ENCODE peak calls at places on chromosomes 2 and 18, in four cellular contexts. E is neuronal stem cell; M is CD8-positive, alpha-beta T cell; O is Karpas-422. R is an unnamed sample.

GRCh38 chr2:43636616-43637015 is 444 bp upstream of the PLEKHH2 start:
- DNase-seq in M (peak; percentile 25), O (no peak), E (no peak), R (peak; percentile 48)

GRCh38 chr2:37287966-37288365 is 36.7 kb downstream of the PRKD3 start:
- DNase-seq in O (peak; percentile 67), M (no peak), E (no peak), R (no peak)

GRCh38 chr2:148533685-148534084 is 110.9 kb upstream of the EPC2 start:
- DNase-seq in M (no peak), E (no peak), O (no peak), R (no peak)

GRCh38 chr2:31269087-31269486 is 35.1 kb downstream of the EHD3 start:
- DNase-seq in O (peak; percentile 74), M (no peak), E (no peak), R (no peak)

GRCh38 chr2:43764086-43764710 is 9.6 kb upstream of the DYNC2LI1 start:
- DNase-seq in M (no peak), O (no peak), E (no peak), R (no peak)

GRCh38 chr2:17635007-17635406 is 94.5 kb downstream of the VSNL1 start:
- DNase-seq in O (no peak), M (no peak), E (no peak), R (no peak)

GRCh38 chr18:5601188-5601624 is 57.4 kb upstream of the EPB41L3 start:
- DNase-seq in M (no peak), E (no peak), O (no peak), R (peak; percentile 35)

GRCh38 chr2:187547353-187547979 is 6.8 kb downstream of the TFPI start:
- DNase-seq in M (no peak), E (no peak), O (no peak), R (peak; percentile 14)

GRCh38 chr18:13500891-13501887 is 225.2 kb downstream of the FAM210A start:
- DNase-seq in M (no peak), O (no peak), E (no peak), R (no peak)

GRCh38 chr2:98348066-98348561 is 1.9 kb downstream of the CNGA3 start:
- DNase-seq in M (no peak), O (no peak), E (peak; percentile 30), R (peak; percentile 81)

GRCh38 chr2:2547451-2547850 is 216.4 kb upstream of the MYT1L start:
- DNase-seq in E (no peak), O (no peak), M (no peak), R (no peak)

GRCh38 chr18:63545094-63545493 is 2.9 kb downstream of the SERPINB12 start:
- DNase-seq in E (no peak), M (no peak), O (no peak), R (no peak)

GRCh38 chr2:69082430-69082997 is 69.5 kb downstream of the ANTXR1 start:
- DNase-seq in M (no peak), E (no peak), O (no peak), R (no peak)

GRCh38 chr2:219109468-219109867 is 48.7 kb upstream of the IHH start:
- DNase-seq in O (no peak), E (peak; percentile 45), M (peak; percentile 87), R (no peak)

GRCh38 chr2:112493858-112494648 is 12.1 kb downstream of the TTL start:
- DNase-seq in O (no peak), E (no peak), M (no peak), R (peak; percentile 70)

GRCh38 chr2:228869601-228870264 is 401.4 kb downstream of the PID1 start:
- DNase-seq in M (no peak), O (no peak), E (no peak), R (no peak)

GRCh38 chr2:43033466-43034241 is 192.8 kb downstream of the ZFP36L2 start:
- DNase-seq in M (no peak), O (no peak), E (no peak), R (no peak)

GRCh38 chr2:28009732-28010131 is 119.2 kb downstream of the BABAM2 start:
- DNase-seq in M (no peak), E (no peak), O (no peak), R (no peak)

GRCh38 chr2:143246815-143247744 is 117.9 kb downstream of the ARHGAP15 start:
- DNase-seq in M (peak; percentile 33), O (no peak), E (no peak), R (no peak)

GRCh38 chr2:64263315-64263714 is 119.1 kb upstream of the PELI1 start:
- DNase-seq in E (no peak), O (no peak), M (no peak), R (no peak)

GRCh38 chr2:21005700-21006422 is 38.0 kb downstream of the APOB start:
- DNase-seq in M (no peak), E (no peak), O (no peak), R (no peak)

GRCh38 chr18:35245719-35246317 is 5.0 kb downstream of the ZNF397 start:
- DNase-seq in M (no peak), E (no peak), O (no peak), R (no peak)

GRCh38 chr2:25251461-25252273 is 83.3 kb upstream of the POMC start:
- DNase-seq in E (peak; percentile 72), O (no peak), M (peak; percentile 52), R (peak; percentile 37)

GRCh38 chr2:101329026-101329425 is 20.5 kb upstream of the RNF149 start:
- DNase-seq in O (no peak), E (no peak), M (peak; percentile 50), R (no peak)

GRCh38 chr18:47415888-47416287 is 164.4 kb upstream of the SKOR2 start:
- DNase-seq in M (no peak), E (no peak), O (no peak), R (no peak)
- H3K4me3 ChIP-seq in M (no peak overlapping the region), E (no peak overlapping the region), O (no peak overlapping the region), R (no peak overlapping the region)

GRCh38 chr2:10594481-10594880 is 95.3 kb downstream of the NOL10 start:
- DNase-seq in M (no peak), E (no peak), O (no peak), R (no peak)
- H3K36me3 ChIP-seq in M (peaks cover 17% of the 10 kb centered on the region), E (no peaks in the 10 kb centered on the region), O (no peaks in the 10 kb centered on the region), R (peaks cover 56% of the 10 kb centered on the region)

GRCh38 chr2:239266779-239267410 is 133.9 kb downstream of the HDAC4 start:
- DNase-seq in E (no peak), O (no peak), M (no peak), R (no peak)
- H3K27ac ChIP-seq in E (no peak overlapping the region), O (no peak overlapping the region), M (peak overlapping the region; percentile 75), R (no peak overlapping the region)

GRCh38 chr2:222809582-222809981 is 51.3 kb upstream of the ACSL3 start:
- DNase-seq in O (no peak), E (no peak), M (no peak), R (no peak)

GRCh38 chr2:222806606-222807036 is 54.2 kb upstream of the ACSL3 start:
- DNase-seq in M (no peak), E (no peak), O (no peak), R (no peak)

GRCh38 chr2:222807431-222807830 is 53.4 kb upstream of the ACSL3 start:
- DNase-seq in M (no peak), O (no peak), E (no peak), R (no peak)

GRCh38 chr2:222802502-222803196 is 58.2 kb upstream of the ACSL3 start:
- DNase-seq in E (no peak), O (no peak), M (no peak), R (no peak)

DNA sequence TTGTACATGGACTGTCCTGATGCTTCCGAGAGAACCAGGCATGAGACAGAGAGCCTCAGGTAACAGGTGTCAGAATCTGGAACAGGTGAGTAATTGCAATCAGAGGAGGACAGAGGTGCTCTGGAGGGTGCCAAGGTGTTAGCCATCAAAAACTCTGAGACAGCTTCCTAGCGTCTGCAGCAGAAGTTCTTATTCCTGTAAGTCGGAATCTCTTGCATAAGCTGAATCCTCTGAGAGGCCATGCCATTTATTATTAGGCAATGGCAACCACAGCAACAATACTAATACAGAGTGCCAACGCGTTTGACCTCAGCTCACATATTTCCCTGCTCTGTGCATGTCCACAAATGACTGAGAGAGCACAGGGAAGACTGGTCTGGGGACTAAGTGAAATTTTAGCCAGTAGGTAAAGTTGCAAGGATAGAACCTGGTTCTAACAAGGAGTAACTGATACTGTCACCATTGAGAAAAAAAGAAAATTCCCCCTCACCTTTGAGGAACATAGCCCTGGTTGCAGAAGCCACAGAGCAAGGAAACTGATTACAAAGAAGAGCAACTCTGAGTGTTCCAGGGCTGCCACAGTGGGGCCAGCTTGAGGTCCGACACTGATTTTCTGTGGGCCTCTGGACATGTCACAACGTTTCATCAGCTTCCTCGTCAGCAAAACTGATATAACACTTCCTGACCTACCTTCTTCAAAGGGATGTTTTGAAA is 55.1 kb upstream of the ACSL3 start:
- DNase-seq in E (no peak), M (no peak), O (no peak), R (no peak)
- H3K4me3 ChIP-seq in E (no peak overlapping the region), M (no peak overlapping the region), O (no peak overlapping the region), R (no peak overlapping the region)